ENCODE peak calls at places on chromosomes 16 and 17, in nine cellular contexts. R is AG04450; F is esophagus squamous epithelium; E is fibroblast of lung; Y is WTC11; O is Peyer's patch; J is upper lobe of left lung; Z is activated CD8-positive, alpha-beta T cell treated with anti-CD3 and anti-CD28 coated beads for 36 hours; L is choroid plexus epithelial cell. C is an unnamed sample.

GRCh38 chr17:14818469-14818868 is 446.7 kb downstream of the PMP22 start:
- DNase-seq in Z (no peak), E (no peak), O (no peak), F (no peak), L (no peak), R (no peak), Y (no peak), J (no peak), C (no peak)

GRCh38 chr16:27408602-27409031 is 6.6 kb downstream of the IL21R start:
- DNase-seq in F (no peak), R (no peak), J (no peak), E (no peak), Y (no peak), L (no peak), O (no peak), Z (peak), C (peak)

GRCh38 chr16:56977256-56977655 is 12.1 kb upstream of the NLRC5 start:
- DNase-seq in O (no peak), J (no peak), L (no peak), F (no peak), R (no peak), Y (no peak), Z (no peak), E (no peak), C (no peak)

GRCh38 chr17:9905902-9906301 is 831 bp upstream of the RCVRN start:
- DNase-seq in J (no peak), Y (peak), O (no peak), Z (peak), E (no peak), R (no peak), L (peak), F (no peak), C (peak)

GRCh38 chr16:50670476-50670875 is 10.6 kb downstream of the SNX20 start:
- DNase-seq in E (no peak), F (no peak), R (no peak), L (no peak), Y (no peak), Z (no peak), O (no peak), J (no peak), C (no peak)

GRCh38 chr16:74999683-75000480 is 1.1 kb downstream of the ZNRF1 start:
- DNase-seq in E (no peak), Y (peak), F (no peak), L (no peak), R (no peak), J (peak), Z (peak), O (peak), C (peak)

GRCh38 chr17:29733151-29733550 is 110.4 kb upstream of the CORO6 start:
- DNase-seq in F (no peak), O (no peak), Y (no peak), R (no peak), L (peak), J (no peak), Z (no peak), E (peak), C (no peak)

GRCh38 chr16:85258616-85259015 is 146.3 kb upstream of the CIBAR2 start:
- DNase-seq in O (no peak), J (no peak), L (no peak), E (no peak), Z (no peak), Y (no peak), F (no peak), R (no peak), C (no peak)

GRCh38 chr16:57976331-57976796 is 5.4 kb upstream of the CNGB1 start:
- DNase-seq in Z (no peak), O (no peak), E (no peak), J (no peak), R (no peak), L (peak), F (no peak), Y (no peak), C (no peak)

GRCh38 chr17:46979023-46979870 is at the start of gene RPRML:
- DNase-seq in L (peak), Z (peak), Y (peak), R (no peak), J (peak), F (no peak), O (no peak), E (no peak), C (peak)

GRCh38 chr17:35514561-35514960 is 22.9 kb downstream of the SLFN12L start:
- DNase-seq in O (no peak), F (no peak), Z (no peak), R (no peak), L (no peak), J (no peak), E (peak), Y (no peak), C (no peak)

GRCh38 chr17:67836205-67836987 is 11.1 kb downstream of the BPTF start:
- DNase-seq in F (no peak), E (peak), Y (no peak), R (peak), Z (no peak), O (no peak), L (peak), J (no peak), C (no peak)

GRCh38 chr16:4306439-4307214 is 9.2 kb upstream of the GLIS2 start:
- DNase-seq in L (no peak), F (no peak), E (no peak), J (no peak), Y (no peak), R (no peak), Z (peak), O (peak), C (no peak)

GRCh38 chr17:49819118-49819517 is 28.8 kb downstream of the TAC4 start:
- DNase-seq in O (no peak), J (no peak), L (no peak), R (no peak), E (no peak), Y (no peak), F (no peak), Z (peak), C (no peak)

GRCh38 chr17:31248986-31249385 is 48.1 kb downstream of the OMG start:
- DNase-seq in Y (no peak), Z (no peak), L (peak), R (peak), F (no peak), O (no peak), E (peak), J (no peak), C (no peak)

GRCh38 chr17:17985555-17985954 is 12.9 kb downstream of the DRC3 start:
- DNase-seq in J (no peak), L (peak), E (no peak), Y (no peak), O (no peak), R (no peak), F (no peak), Z (peak), C (peak)

GRCh38 chr16:69225136-69225535 is 38.2 kb downstream of the SNTB2 start:
- DNase-seq in Y (no peak), O (no peak), R (no peak), Z (no peak), E (no peak), L (no peak), J (no peak), F (no peak), C (no peak)

GRCh38 chr17:11705111-11705510 is 106.8 kb downstream of the DNAH9 start:
- DNase-seq in J (no peak), Y (no peak), F (no peak), R (no peak), Z (no peak), L (peak), O (peak), E (no peak), C (no peak)

GRCh38 chr16:49980166-49980565 is 44.9 kb upstream of the CNEP1R1 start:
- DNase-seq in L (peak), F (no peak), J (no peak), E (no peak), Y (no peak), R (no peak), O (no peak), Z (no peak), C (no peak)

GRCh38 chr16:51592013-51592501 is 441.0 kb upstream of the SALL1 start:
- DNase-seq in O (no peak), Z (no peak), J (no peak), E (no peak), R (no peak), L (no peak), F (no peak), Y (no peak), C (no peak)

GRCh38 chr17:61816538-61816937 is 46.8 kb downstream of the BRIP1 start:
- DNase-seq in R (no peak), J (no peak), F (no peak), Y (no peak), L (no peak), E (peak), Z (peak), O (no peak), C (no peak)

GRCh38 chr17:66580178-66580577 is 254.7 kb upstream of the CACNG5 start:
- DNase-seq in F (no peak), J (no peak), Z (no peak), R (peak), E (peak), L (peak), O (peak), Y (peak), C (no peak)

GRCh38 chr17:58005031-58005727 is 1.9 kb downstream of the SRSF1 start:
- DNase-seq in O (no peak), L (no peak), E (no peak), Y (no peak), J (no peak), F (no peak), R (no peak), Z (no peak), C (no peak)

GRCh38 chr17:37098910-37099664 is 150.3 kb downstream of the AATF start:
- DNase-seq in R (no peak), E (no peak), J (peak), F (no peak), O (no peak), Y (no peak), Z (no peak), L (peak), C (no peak)

GRCh38 chr17:40031706-40032105 is 16.5 kb downstream of the CSF3 start:
- DNase-seq in L (no peak), Y (no peak), O (no peak), F (no peak), Z (no peak), R (no peak), J (no peak), E (no peak), C (no peak)

GRCh38 chr16:23705517-23705902 is 7.5 kb downstream of the ERN2 start:
- DNase-seq in O (no peak), L (no peak), Z (no peak), R (no peak), J (no peak), Y (no peak), E (no peak), F (no peak), C (no peak)

GRCh38 chr17:79114455-79115301 is 40.1 kb downstream of the ENGASE start:
- DNase-seq in R (no peak), Y (no peak), O (peak), Z (no peak), F (no peak), E (no peak), J (peak), L (peak), C (no peak)

GRCh38 chr16:82368041-82368440 is 198.0 kb upstream of the MPHOSPH6 start:
- DNase-seq in F (no peak), J (no peak), Z (peak), Y (peak), E (peak), L (peak), O (no peak), R (no peak), C (peak)

GRCh38 chr17:2094891-2095535 is 40.1 kb downstream of the HIC1 start:
- DNase-seq in J (no peak), O (peak), F (no peak), R (no peak), Y (peak), E (peak), Z (no peak), L (peak), C (no peak)

GRCh38 chr17:18233803-18234518 is 8.5 kb downstream of the LLGL1 start:
- DNase-seq in L (no peak), O (no peak), Z (no peak), J (no peak), E (no peak), F (no peak), R (no peak), Y (no peak), C (no peak)

GRCh38 chr17:50807014-50807413 is 28.4 kb upstream of the WFIKKN2 start:
- DNase-seq in R (no peak), L (no peak), Y (no peak), J (no peak), O (no peak), E (no peak), F (no peak), Z (no peak), C (no peak)

GRCh38 chr16:59993101-59993500 is 1259.0 kb upstream of the GOT2 start:
- DNase-seq in F (no peak), R (no peak), J (peak), L (no peak), Y (no peak), Z (no peak), O (no peak), E (no peak), C (no peak)

GRCh38 chr17:35244345-35245195 is 1.7 kb downstream of the SLFN5 start:
- DNase-seq in Y (peak), F (peak), R (no peak), O (peak), E (peak), Z (peak), L (peak), J (no peak), C (peak)

GRCh38 chr17:82752371-82753200 is 721 bp downstream of the TBCD start:
- DNase-seq in F (no peak), E (no peak), L (peak), J (peak), Y (no peak), O (no peak), R (no peak), Z (peak), C (peak)

GRCh38 chr17:5032865-5033264 is 2.4 kb downstream of the SLC52A1 start:
- DNase-seq in J (no peak), E (no peak), O (no peak), Z (no peak), R (no peak), Y (no peak), F (no peak), L (no peak), C (peak)

GRCh38 chr17:5034651-5035050 is 575 bp downstream of the SLC52A1 start:
- DNase-seq in J (peak), E (no peak), Y (no peak), F (no peak), O (no peak), L (no peak), R (no peak), Z (no peak), C (no peak)

GRCh38 chr17:5033352-5034015 is 1.7 kb downstream of the SLC52A1 start:
- DNase-seq in J (peak), L (no peak), Z (no peak), E (no peak), Y (peak), O (no peak), R (no peak), F (no peak), C (peak)

GRCh38 chr17:5034063-5034462 is 1.2 kb downstream of the SLC52A1 start:
- DNase-seq in E (no peak), Z (no peak), F (no peak), Y (no peak), J (peak), O (no peak), R (no peak), L (no peak), C (no peak)

GRCh38 chr17:5035356-5035755 is at the start of gene SLC52A1:
- DNase-seq in J (peak), E (no peak), Z (peak), F (no peak), R (no peak), O (peak), Y (peak), L (no peak), C (no peak)
- TF ChIP-seq CTCF in J (no peak), E (no peak), Z (no peak), F (no peak), R (no peak), O (no peak), Y (no peak), L (no peak), C (no peak)

GRCh38 chr17:81487089-81487486 is 25.5 kb downstream of the ACTG1 start:
- DNase-seq in O (no peak), J (no peak), F (no peak), Y (no peak), L (no peak), R (no peak), Z (no peak), E (no peak), C (no peak)
- TF ChIP-seq CTCF in O (no peak), J (no peak), F (no peak), Y (no peak), L (no peak), R (no peak), Z (no peak), E (no peak), C (no peak)

GRCh38 chr17:28471531-28472342 is 1.7 kb upstream of the SLC13A2 start:
- DNase-seq in Y (no peak), E (no peak), Z (no peak), L (no peak), J (no peak), R (no peak), F (no peak), O (peak), C (no peak)
- TF ChIP-seq CTCF in Y (no peak), E (no peak), Z (no peak), L (no peak), J (no peak), R (no peak), F (no peak), O (no peak), C (no peak)

GRCh38 chr17:64778367-64779290 is 116.5 kb upstream of the SMURF2 start:
- DNase-seq in L (no peak), Z (peak), E (no peak), Y (peak), R (no peak), J (peak), O (peak), F (no peak), C (peak)
- TF ChIP-seq CTCF in L (no peak), Z (no peak), E (no peak), Y (no peak), R (no peak), J (no peak), O (no peak), F (no peak), C (no peak)

GRCh38 chr17:52170963-52171572 is 12.6 kb upstream of the CA10 start:
- DNase-seq in J (no peak), Z (peak), E (no peak), F (no peak), L (peak), R (no peak), O (no peak), Y (peak), C (no peak)
- TF ChIP-seq CTCF in J (no peak), Z (peak), E (no peak), F (peak), L (peak), R (no peak), O (no peak), Y (no peak), C (no peak)

DNA sequence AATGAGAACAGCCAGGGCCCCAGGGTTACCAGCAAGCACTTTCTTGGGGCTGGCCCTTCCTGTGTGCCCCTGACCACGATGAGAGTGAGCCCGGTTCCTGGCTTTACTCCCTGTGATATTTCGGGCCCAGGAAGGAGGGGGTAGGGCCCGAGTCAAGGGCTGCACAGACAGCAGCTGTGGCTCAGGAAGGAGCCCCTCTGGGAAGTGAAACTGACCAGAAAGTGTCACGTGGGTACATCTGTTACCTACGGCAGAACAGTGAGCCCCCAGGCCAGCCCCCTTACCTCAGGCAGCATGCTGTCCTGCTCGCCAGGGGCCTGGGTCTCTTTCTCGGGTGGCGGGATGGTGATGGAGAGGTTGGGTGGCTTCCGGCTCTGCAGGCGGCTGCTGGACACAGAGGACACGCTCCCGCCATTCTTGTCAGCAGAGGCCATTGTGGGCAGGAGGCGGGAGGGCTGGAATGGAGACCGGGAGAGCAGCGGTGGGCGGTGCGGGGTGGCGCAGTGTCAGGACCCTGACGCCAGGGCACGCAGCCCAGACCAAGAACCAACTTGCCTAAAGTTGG is 13.8 kb downstream of the AANAT start:
- DNase-seq in O (peak), F (no peak), Y (no peak), R (no peak), J (peak), L (peak), E (no peak), Z (peak), C (peak)
- TF ChIP-seq CTCF in O (no peak), F (no peak), Y (no peak), R (no peak), J (no peak), L (no peak), E (no peak), Z (no peak), C (no peak)

GRCh38 chr16:89183463-89183862 is 11.9 kb downstream of the CDH15 start:
- DNase-seq in E (no peak), J (peak), Y (no peak), Z (no peak), L (no peak), R (no peak), F (no peak), O (no peak), C (no peak)

GRCh38 chr16:89184685-89185061 is 13.1 kb downstream of the CDH15 start:
- DNase-seq in J (no peak), F (no peak), E (no peak), R (no peak), Y (no peak), L (no peak), Z (no peak), O (no peak), C (no peak)

GRCh38 chr16:89187337-89188063 is 12.8 kb downstream of the SLC22A31 start:
- DNase-seq in Y (no peak), Z (peak), J (peak), R (no peak), O (no peak), L (peak), E (peak), F (no peak), C (no peak)

GRCh38 chr16:89185062-89185751 is 13.7 kb downstream of the CDH15 start:
- DNase-seq in Z (peak), E (no peak), Y (no peak), J (peak), O (no peak), R (no peak), L (no peak), F (no peak), C (no peak)

GRCh38 chr16:89183975-89184684 is 12.6 kb downstream of the CDH15 start:
- DNase-seq in Y (no peak), J (peak), F (no peak), E (no peak), L (no peak), R (no peak), Z (no peak), O (no peak), C (no peak)
- TF ChIP-seq CTCF in Y (no peak), J (no peak), F (no peak), E (no peak), L (no peak), R (no peak), Z (no peak), O (no peak), C (no peak)

C was measured in GM13976.